ENCODE peak calls at places on chromosomes 2 and 18, in five cellular contexts. One of them, this sample, is unnamed.

GRCh38 chr18:10926565-10927194 is 222.7 kb downstream of the PIEZO2 start:
- DNase-seq in cardiac fibroblast: peak; percentile 54
- DNase-seq in GM23338: peak; percentile 29
- DNase-seq in CD4-positive, alpha-beta T cell: no peak
- DNase-seq in thoracic aorta: no peak
- DNase-seq in this sample: peak; percentile 11

GRCh38 chr2:39484620-39485495 is 47.8 kb upstream of the MAP4K3 start:
- DNase-seq in cardiac fibroblast: no peak
- DNase-seq in GM23338: no peak
- DNase-seq in CD4-positive, alpha-beta T cell: no peak
- DNase-seq in thoracic aorta: no peak
- DNase-seq in this sample: no peak

GRCh38 chr2:194104687-194105086 is 1552.3 kb upstream of the SLC39A10 start:
- DNase-seq in cardiac fibroblast: no peak
- DNase-seq in GM23338: no peak
- DNase-seq in CD4-positive, alpha-beta T cell: no peak
- DNase-seq in thoracic aorta: no peak
- DNase-seq in this sample: no peak

GRCh38 chr2:9950521-9951271 is 797 bp upstream of the GRHL1 start:
- DNase-seq in cardiac fibroblast: no peak
- DNase-seq in GM23338: peak; percentile 60
- DNase-seq in CD4-positive, alpha-beta T cell: peak; percentile 18
- DNase-seq in thoracic aorta: no peak
- DNase-seq in this sample: peak; percentile 42

GRCh38 chr2:126849991-126850535 is 48.6 kb upstream of the TEX51 start:
- DNase-seq in cardiac fibroblast: no peak
- DNase-seq in GM23338: no peak
- DNase-seq in CD4-positive, alpha-beta T cell: no peak
- DNase-seq in thoracic aorta: no peak
- DNase-seq in this sample: no peak

GRCh38 chr2:121335294-121336290 is 50.6 kb upstream of the TFCP2L1 start:
- DNase-seq in cardiac fibroblast: no peak
- DNase-seq in GM23338: no peak
- DNase-seq in CD4-positive, alpha-beta T cell: no peak
- DNase-seq in thoracic aorta: no peak
- DNase-seq in this sample: no peak

GRCh38 chr18:54392621-54393023 is 34.9 kb downstream of the C18orf54 start:
- DNase-seq in cardiac fibroblast: peak; percentile 78
- DNase-seq in GM23338: peak; percentile 86
- DNase-seq in CD4-positive, alpha-beta T cell: no peak
- DNase-seq in thoracic aorta: no peak
- DNase-seq in this sample: no peak

GRCh38 chr2:201872576-201872975 is 66.2 kb downstream of the CDK15 start:
- DNase-seq in cardiac fibroblast: no peak
- DNase-seq in GM23338: peak; percentile 38
- DNase-seq in CD4-positive, alpha-beta T cell: no peak
- DNase-seq in thoracic aorta: no peak
- DNase-seq in this sample: no peak

GRCh38 chr2:118731396-118731795 is 116.1 kb downstream of the EN1 start:
- DNase-seq in cardiac fibroblast: no peak
- DNase-seq in GM23338: no peak
- DNase-seq in CD4-positive, alpha-beta T cell: no peak
- DNase-seq in thoracic aorta: no peak
- DNase-seq in this sample: no peak

GRCh38 chr2:236485519-236485918 is 84.1 kb upstream of the ACKR3 start:
- DNase-seq in cardiac fibroblast: no peak
- DNase-seq in GM23338: peak; percentile 20
- DNase-seq in CD4-positive, alpha-beta T cell: no peak
- DNase-seq in thoracic aorta: no peak
- DNase-seq in this sample: no peak

GRCh38 chr2:43193996-43194869 is 32.2 kb downstream of the ZFP36L2 start:
- DNase-seq in cardiac fibroblast: no peak
- DNase-seq in GM23338: no peak
- DNase-seq in CD4-positive, alpha-beta T cell: no peak
- DNase-seq in thoracic aorta: no peak
- DNase-seq in this sample: no peak

GRCh38 chr2:192696857-192697256 is 502.1 kb upstream of the TMEFF2 start:
- DNase-seq in cardiac fibroblast: no peak
- DNase-seq in GM23338: no peak
- DNase-seq in CD4-positive, alpha-beta T cell: no peak
- DNase-seq in thoracic aorta: no peak
- DNase-seq in this sample: no peak

GRCh38 chr2:168436840-168437239 is 19.2 kb upstream of the CERS6 start:
- DNase-seq in cardiac fibroblast: no peak
- DNase-seq in GM23338: no peak
- DNase-seq in CD4-positive, alpha-beta T cell: no peak
- DNase-seq in thoracic aorta: no peak
- DNase-seq in this sample: no peak

GRCh38 chr2:27765621-27766286 is 5.8 kb upstream of the MRPL33 start:
- DNase-seq in cardiac fibroblast: peak; percentile 54
- DNase-seq in GM23338: no peak
- DNase-seq in CD4-positive, alpha-beta T cell: peak; percentile 28
- DNase-seq in thoracic aorta: no peak
- DNase-seq in this sample: peak; percentile 63

GRCh38 chr18:3356614-3357013 is 93.4 kb upstream of the TGIF1 start:
- DNase-seq in cardiac fibroblast: no peak
- DNase-seq in GM23338: no peak
- DNase-seq in CD4-positive, alpha-beta T cell: no peak
- DNase-seq in thoracic aorta: no peak
- DNase-seq in this sample: no peak

GRCh38 chr2:127637725-127638252 is 8.2 kb upstream of the GPR17 start:
- DNase-seq in cardiac fibroblast: peak; percentile 88
- DNase-seq in GM23338: peak; percentile 82
- DNase-seq in CD4-positive, alpha-beta T cell: no peak
- DNase-seq in thoracic aorta: no peak
- DNase-seq in this sample: peak; percentile 41

GRCh38 chr2:50751255-50752069 is 280.5 kb downstream of the NRXN1 start:
- DNase-seq in cardiac fibroblast: peak; percentile 3
- DNase-seq in GM23338: no peak
- DNase-seq in CD4-positive, alpha-beta T cell: no peak
- DNase-seq in thoracic aorta: no peak
- DNase-seq in this sample: no peak

GRCh38 chr2:98191880-98192279 is 104.9 kb downstream of the VWA3B start:
- DNase-seq in cardiac fibroblast: peak; percentile 3
- DNase-seq in GM23338: no peak
- DNase-seq in CD4-positive, alpha-beta T cell: no peak
- DNase-seq in thoracic aorta: no peak
- DNase-seq in this sample: no peak

GRCh38 chr2:39570614-39571013 is 95.1 kb upstream of the TMEM178A start:
- DNase-seq in cardiac fibroblast: no peak
- DNase-seq in GM23338: no peak
- DNase-seq in CD4-positive, alpha-beta T cell: no peak
- DNase-seq in thoracic aorta: no peak
- DNase-seq in this sample: no peak

GRCh38 chr18:48914581-48915251 is 36.0 kb downstream of the SMAD7 start:
- DNase-seq in cardiac fibroblast: no peak
- DNase-seq in GM23338: no peak
- DNase-seq in CD4-positive, alpha-beta T cell: no peak
- DNase-seq in thoracic aorta: no peak
- DNase-seq in this sample: no peak

GRCh38 chr2:108074150-108074549 is 87.8 kb downstream of the SLC5A7 start:
- DNase-seq in cardiac fibroblast: no peak
- DNase-seq in GM23338: no peak
- DNase-seq in CD4-positive, alpha-beta T cell: no peak
- DNase-seq in thoracic aorta: no peak
- DNase-seq in this sample: no peak

GRCh38 chr18:79774111-79774510 is 23.6 kb upstream of the KCNG2 start:
- DNase-seq in cardiac fibroblast: no peak
- DNase-seq in GM23338: no peak
- DNase-seq in CD4-positive, alpha-beta T cell: no peak
- DNase-seq in thoracic aorta: no peak
- DNase-seq in this sample: no peak

GRCh38 chr18:49285627-49286026 is 174.8 kb downstream of the DYM start:
- DNase-seq in cardiac fibroblast: no peak
- DNase-seq in GM23338: no peak
- DNase-seq in CD4-positive, alpha-beta T cell: no peak
- DNase-seq in thoracic aorta: no peak
- DNase-seq in this sample: no peak

GRCh38 chr2:47503481-47504070 is 100.6 kb downstream of the MSH2 start:
- DNase-seq in cardiac fibroblast: no peak
- DNase-seq in GM23338: no peak
- DNase-seq in CD4-positive, alpha-beta T cell: no peak
- DNase-seq in thoracic aorta: no peak
- DNase-seq in this sample: no peak

GRCh38 chr18:21363411-21363810 is 121.4 kb downstream of the GREB1L start:
- DNase-seq in cardiac fibroblast: no peak
- DNase-seq in GM23338: no peak
- DNase-seq in CD4-positive, alpha-beta T cell: no peak
- DNase-seq in thoracic aorta: no peak
- DNase-seq in this sample: no peak

GRCh38 chr2:25692737-25693445 is 19.5 kb upstream of the DTNB start:
- DNase-seq in cardiac fibroblast: no peak
- DNase-seq in GM23338: no peak
- DNase-seq in CD4-positive, alpha-beta T cell: no peak
- DNase-seq in thoracic aorta: no peak
- DNase-seq in this sample: no peak

GRCh38 chr18:49321800-49322461 is 138.5 kb downstream of the DYM start:
- DNase-seq in cardiac fibroblast: peak; percentile 51
- DNase-seq in GM23338: no peak
- DNase-seq in CD4-positive, alpha-beta T cell: no peak
- DNase-seq in thoracic aorta: no peak
- DNase-seq in this sample: no peak

GRCh38 chr18:8661754-8662573 is 43.4 kb upstream of the MTCL1 start:
- DNase-seq in cardiac fibroblast: peak; percentile 63
- DNase-seq in GM23338: peak; percentile 94
- DNase-seq in CD4-positive, alpha-beta T cell: no peak
- DNase-seq in thoracic aorta: no peak
- DNase-seq in this sample: peak; percentile 36

GRCh38 chr2:124027182-124027581 is 2.1 kb downstream of the CNTNAP5 start:
- DNase-seq in cardiac fibroblast: peak; percentile 75
- DNase-seq in GM23338: peak; percentile 88
- DNase-seq in CD4-positive, alpha-beta T cell: no peak
- DNase-seq in thoracic aorta: no peak
- DNase-seq in this sample: peak; percentile 50

GRCh38 chr2:20356042-20356441 is 5.4 kb upstream of the PUM2 start:
- DNase-seq in cardiac fibroblast: peak; percentile 69
- DNase-seq in GM23338: no peak
- DNase-seq in CD4-positive, alpha-beta T cell: no peak
- DNase-seq in thoracic aorta: no peak
- DNase-seq in this sample: no peak

GRCh38 chr2:230885467-230886130 is 20.9 kb downstream of the ITM2C start:
- DNase-seq in cardiac fibroblast: peak; percentile 73
- DNase-seq in GM23338: peak; percentile 75
- DNase-seq in CD4-positive, alpha-beta T cell: no peak
- DNase-seq in thoracic aorta: no peak
- DNase-seq in this sample: no peak

GRCh38 chr2:241615522-241616052 is 21.4 kb downstream of the THAP4 start:
- DNase-seq in cardiac fibroblast: no peak
- DNase-seq in GM23338: no peak
- DNase-seq in CD4-positive, alpha-beta T cell: no peak
- DNase-seq in thoracic aorta: no peak
- DNase-seq in this sample: no peak
- TF ChIP-seq CTCF in cardiac fibroblast: no peak
- TF ChIP-seq CTCF in GM23338: no peak
- TF ChIP-seq CTCF in CD4-positive, alpha-beta T cell: no peak
- TF ChIP-seq CTCF in thoracic aorta: no peak
- TF ChIP-seq CTCF in this sample: no peak

GRCh38 chr2:64751286-64752260 is 97.9 kb upstream of the SERTAD2 start:
- DNase-seq in cardiac fibroblast: peak; percentile 70
- DNase-seq in GM23338: peak; percentile 22
- DNase-seq in CD4-positive, alpha-beta T cell: no peak
- DNase-seq in thoracic aorta: peak; percentile 97
- DNase-seq in this sample: peak; percentile 95
- TF ChIP-seq CTCF in cardiac fibroblast: peak; percentile 46
- TF ChIP-seq CTCF in GM23338: no peak
- TF ChIP-seq CTCF in CD4-positive, alpha-beta T cell: peak; percentile 16
- TF ChIP-seq CTCF in thoracic aorta: peak; percentile 60
- TF ChIP-seq CTCF in this sample: no peak

GRCh38 chr2:73449404-73449803 is 63.8 kb downstream of the ALMS1 start:
- DNase-seq in cardiac fibroblast: no peak
- DNase-seq in GM23338: no peak
- DNase-seq in CD4-positive, alpha-beta T cell: no peak
- DNase-seq in thoracic aorta: no peak
- DNase-seq in this sample: no peak

GRCh38 chr2:73448856-73449255 is 63.2 kb downstream of the ALMS1 start:
- DNase-seq in cardiac fibroblast: no peak
- DNase-seq in GM23338: no peak
- DNase-seq in CD4-positive, alpha-beta T cell: no peak
- DNase-seq in thoracic aorta: no peak
- DNase-seq in this sample: no peak

DNA sequence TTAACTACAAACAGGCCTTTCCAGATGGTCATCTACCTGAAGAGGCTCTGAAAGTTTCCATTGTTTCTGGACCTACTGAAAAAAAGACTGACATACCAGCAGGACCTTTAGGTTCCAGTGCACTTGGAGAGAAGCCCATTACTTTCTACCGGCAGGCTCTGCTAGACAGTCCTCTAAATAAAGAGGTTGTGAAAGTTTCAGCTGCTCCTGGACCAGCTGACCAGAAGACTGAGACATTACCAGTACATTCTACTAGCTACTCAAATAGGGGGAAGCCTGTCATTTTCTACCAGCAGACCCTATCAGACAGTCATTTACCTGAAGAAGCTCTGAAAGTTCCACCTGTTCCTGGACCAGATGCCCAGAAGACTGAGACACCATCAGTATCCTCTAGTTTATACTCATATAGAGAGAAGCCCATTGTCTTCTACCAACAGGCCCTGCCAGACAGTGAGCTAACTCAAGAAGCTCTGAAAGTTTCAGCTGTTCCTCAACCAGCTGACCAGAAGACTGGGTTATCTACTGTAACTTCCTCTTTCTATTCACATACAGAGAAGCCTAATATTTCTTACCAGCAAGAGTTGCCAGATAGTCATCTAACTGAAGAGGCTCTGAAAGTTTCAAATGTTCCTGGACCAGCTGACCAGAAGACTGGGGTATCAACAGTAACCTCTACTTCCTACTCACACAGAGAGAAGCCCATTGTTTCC is 65.8 kb downstream of the ALMS1 start:
- DNase-seq in cardiac fibroblast: no peak
- DNase-seq in GM23338: no peak
- DNase-seq in CD4-positive, alpha-beta T cell: no peak
- DNase-seq in thoracic aorta: no peak
- DNase-seq in this sample: no peak
- TF ChIP-seq CTCF in cardiac fibroblast: no peak
- TF ChIP-seq CTCF in GM23338: no peak
- TF ChIP-seq CTCF in CD4-positive, alpha-beta T cell: no peak
- TF ChIP-seq CTCF in thoracic aorta: no peak
- TF ChIP-seq CTCF in this sample: no peak

DNA sequence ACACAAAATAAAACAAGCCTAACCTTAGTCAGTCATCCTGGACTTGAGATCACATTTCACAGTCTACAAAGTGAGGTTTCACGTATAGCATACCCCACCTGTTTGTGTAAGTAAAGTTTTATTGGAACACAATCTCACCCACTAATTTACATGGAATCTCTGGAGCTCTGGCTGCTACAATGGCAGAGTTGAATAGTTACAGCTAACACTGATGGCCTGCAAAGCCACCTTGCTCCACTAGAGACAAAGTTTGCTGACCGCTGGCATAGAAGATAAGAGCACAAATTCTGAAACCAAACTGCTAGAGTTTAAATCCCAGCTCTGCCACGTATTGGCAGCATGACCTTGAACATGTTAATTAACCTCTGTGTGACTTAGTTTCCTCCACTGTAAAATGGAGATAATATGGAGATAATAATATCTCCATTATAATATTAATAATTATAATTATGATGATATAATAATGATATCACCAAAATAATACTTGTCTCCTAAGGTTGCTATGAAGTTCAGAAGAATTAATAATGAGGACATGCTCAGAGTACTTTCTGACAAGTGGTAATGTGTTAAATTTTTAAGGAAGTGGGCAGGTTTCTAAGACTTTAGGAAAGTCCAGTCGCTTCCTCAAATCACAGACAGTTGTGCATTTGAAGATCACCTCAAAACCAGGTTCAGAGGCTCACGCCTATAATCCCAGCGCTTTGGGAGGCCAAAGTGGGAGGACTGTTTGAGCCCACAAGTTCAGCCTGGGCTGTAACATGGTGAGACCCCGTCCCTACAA is 204.6 kb downstream of the SH3RF3 start:
- DNase-seq in cardiac fibroblast: no peak
- DNase-seq in GM23338: peak; percentile 50
- DNase-seq in CD4-positive, alpha-beta T cell: no peak
- DNase-seq in thoracic aorta: no peak
- DNase-seq in this sample: peak; percentile 38
- TF ChIP-seq CTCF in cardiac fibroblast: peak; percentile 52
- TF ChIP-seq CTCF in GM23338: peak; percentile 31
- TF ChIP-seq CTCF in CD4-positive, alpha-beta T cell: no peak
- TF ChIP-seq CTCF in thoracic aorta: no peak
- TF ChIP-seq CTCF in this sample: peak; percentile 54

This sample was measured in endothelial cell.